ENCODE peak calls at places on chromosomes 4 and X, in five cellular contexts. B is mammary epithelial cell, L is ascending aorta, R is upper lobe of left lung, Y is activated B cell treated with CpG ODN at 0.5 μM for 24 hours. P is an unnamed sample.

GRCh38 chrX:39203427-39203826 is 402.2 kb downstream of the MID1IP1 start:
- DNase-seq in R (no peak), Y (no peak), B (no peak), L (no peak), P (no peak)

GRCh38 chrX:153662266-153662665 is 11.3 kb downstream of the PNCK start:
- DNase-seq in B (no peak), R (peak), Y (peak), L (no peak), P (peak)

GRCh38 chr4:103364066-103364465 is 165.9 kb upstream of the CENPE start:
- DNase-seq in R (no peak), B (peak), L (no peak), Y (no peak), P (no peak)

GRCh38 chr4:113179996-113180395 is 130.5 kb downstream of the ANK2 start:
- DNase-seq in B (no peak), Y (no peak), L (no peak), R (no peak), P (no peak)

GRCh38 chr4:150072906-150073714 is 5.1 kb upstream of the DCLK2 start:
- DNase-seq in Y (no peak), L (no peak), B (no peak), R (no peak), P (no peak)

GRCh38 chr4:144695721-144696120 is 49.8 kb downstream of the HHIP start:
- DNase-seq in R (no peak), L (no peak), Y (no peak), B (no peak), P (no peak)

GRCh38 chrX:20594985-20595384 is 328.3 kb upstream of the RPS6KA3 start:
- DNase-seq in Y (no peak), L (no peak), R (no peak), B (no peak), P (no peak)

GRCh38 chr4:38989487-38989886 is 42.7 kb downstream of the TMEM156 start:
- DNase-seq in B (peak), L (no peak), R (no peak), Y (no peak), P (no peak)

GRCh38 chr4:67288964-67289363 is 256.3 kb downstream of the CENPC start:
- DNase-seq in L (no peak), Y (no peak), B (no peak), R (no peak), P (no peak)

GRCh38 chr4:38837849-38838248 is 18.8 kb downstream of the TLR6 start:
- DNase-seq in R (no peak), Y (no peak), L (no peak), B (peak), P (no peak)

GRCh38 chr4:2745516-2745915 is 10.6 kb downstream of the TNIP2 start:
- DNase-seq in R (no peak), B (no peak), Y (no peak), L (no peak), P (no peak)

GRCh38 chr4:133565379-133565778 is 416.3 kb downstream of the PCDH10 start:
- DNase-seq in R (no peak), Y (no peak), L (no peak), B (peak), P (no peak)

GRCh38 chr4:42638276-42638675 is 18.6 kb downstream of the ATP8A1 start:
- DNase-seq in L (no peak), R (no peak), Y (no peak), B (no peak), P (no peak)

GRCh38 chr4:53507671-53508286 is 83.5 kb downstream of the LNX1 start:
- DNase-seq in Y (no peak), R (no peak), B (no peak), L (peak), P (no peak)

GRCh38 chrX:131792789-131793462 is 230.2 kb upstream of the STK26 start:
- DNase-seq in R (peak), Y (no peak), B (peak), L (peak), P (no peak)

GRCh38 chrX:67777148-67777547 is 233.3 kb downstream of the AR start:
- DNase-seq in Y (no peak), L (no peak), R (no peak), B (no peak), P (no peak)
- TF ChIP-seq CTCF in Y (no peak), L (no peak), R (no peak), B (no peak), P (no peak)

GRCh38 chrX:19121898-19122640 is at the start of gene ADGRG2:
- DNase-seq in Y (no peak), L (peak), B (peak), R (peak), P (peak)
- TF ChIP-seq CTCF in Y (no peak), L (no peak), B (no peak), R (no peak), P (no peak)

DNA sequence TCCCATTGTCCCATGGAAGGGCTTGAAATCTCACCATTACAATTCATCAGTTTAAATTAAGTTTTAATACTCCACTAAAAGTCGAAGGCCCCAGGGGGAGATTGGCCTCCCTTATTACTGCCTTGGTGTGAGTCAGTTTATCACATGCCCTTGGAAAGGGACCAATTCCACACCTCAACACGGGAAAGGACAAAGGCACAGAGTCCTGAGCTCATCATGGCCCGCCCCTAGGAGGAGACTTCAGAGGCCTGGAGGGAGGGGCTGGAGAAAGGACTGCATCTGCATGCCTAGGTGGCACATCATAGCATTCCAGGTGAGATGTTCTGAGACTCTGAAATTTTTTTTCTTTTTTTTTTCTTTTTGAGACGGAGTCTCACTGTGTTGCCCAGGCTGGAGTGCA is 2.8 kb upstream of the SEL1L3 start:
- DNase-seq in L (no peak), Y (no peak), B (peak), R (peak), P (no peak)
- TF ChIP-seq CTCF in L (no peak), Y (no peak), B (no peak), R (no peak), P (no peak)

GRCh38 chrX:12383196-12383595 is 244.9 kb downstream of the FRMPD4 start:
- DNase-seq in R (no peak), Y (no peak), L (no peak), B (no peak), P (no peak)
- TF ChIP-seq CTCF in R (no peak), Y (no peak), L (no peak), B (peak), P (no peak)

DNA sequence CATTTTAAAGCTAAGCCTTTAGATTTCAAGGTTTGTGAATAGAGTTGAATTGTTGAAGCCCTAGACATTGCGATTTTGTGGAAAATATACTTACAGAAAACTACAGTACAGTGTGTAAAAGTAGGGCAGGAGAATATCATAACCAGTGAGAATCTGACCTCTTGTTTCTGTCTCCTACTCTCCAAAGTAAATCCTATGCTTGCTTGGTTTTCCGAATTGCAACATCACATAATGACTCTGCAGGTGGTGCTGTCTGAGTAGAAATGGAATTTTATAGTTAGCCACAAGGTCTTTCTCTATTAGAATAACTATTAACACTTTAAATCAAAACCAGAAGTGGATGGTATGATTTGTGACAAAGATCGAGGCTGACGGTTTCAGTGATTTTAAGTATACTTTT is 505.6 kb downstream of the RAPGEF2 start:
- DNase-seq in Y (no peak), L (no peak), R (no peak), B (peak), P (no peak)
- TF ChIP-seq CTCF in Y (no peak), L (no peak), R (no peak), B (peak), P (no peak)

GRCh38 chr4:28177641-28178040 is 1317.0 kb downstream of the STIM2 start:
- DNase-seq in L (no peak), R (no peak), Y (no peak), B (no peak), P (no peak)
- TF ChIP-seq CTCF in L (no peak), R (no peak), Y (no peak), B (no peak), P (no peak)